ENCODE peak calls at places on chromosomes 2 and 18, in seven cellular contexts. F, G, T, V, R, A and K are unnamed samples.

GRCh38 chr2:206937519-206937918 is 1.8 kb upstream of the CPO start:
- DNase-seq in R (no peak), G (no peak), F (no peak), A (no peak), T (no peak), V (no peak), K (no peak)

GRCh38 chr18:80147037-80147417 is 38.0 kb downstream of the ADNP2 start:
- DNase-seq in F (no peak), G (no peak), T (peak; percentile 51), R (no peak), V (no peak), A (peak; percentile 24), K (no peak)

GRCh38 chr2:174235680-174236079 is 12.7 kb downstream of the OLA1 start:
- DNase-seq in A (peak; percentile 22), G (no peak), F (no peak), T (peak; percentile 6), V (no peak), R (peak; percentile 29), K (no peak)

GRCh38 chr2:28495551-28496284 is at the start of gene PLB1:
- DNase-seq in R (no peak), V (no peak), G (no peak), A (no peak), T (no peak), F (no peak), K (no peak)

GRCh38 chr18:47898055-47898454 is 32.4 kb downstream of the SMAD2 start:
- DNase-seq in G (no peak), T (peak; percentile 6), R (no peak), F (no peak), V (no peak), A (no peak), K (no peak)

GRCh38 chr2:240816584-240817495 is 3.2 kb downstream of the KIF1A start:
- DNase-seq in T (no peak), A (no peak), G (no peak), V (no peak), F (no peak), R (no peak), K (no peak)

GRCh38 chr2:220341014-220341413 is 713.6 kb downstream of the SLC4A3 start:
- DNase-seq in T (no peak), R (no peak), F (no peak), G (no peak), V (no peak), A (no peak), K (no peak)

GRCh38 chr18:66599190-66599589 is 4.7 kb downstream of the CDH19 start:
- DNase-seq in T (no peak), R (no peak), A (no peak), V (no peak), G (no peak), F (no peak), K (peak; percentile 61)

GRCh38 chr18:57809190-57809589 is 6.1 kb upstream of the ATP8B1 start:
- DNase-seq in F (no peak), V (no peak), R (no peak), A (no peak), T (no peak), G (no peak), K (no peak)

GRCh38 chr18:57813245-57813644 is 10.1 kb upstream of the ATP8B1 start:
- DNase-seq in G (peak; percentile 84), A (peak; percentile 77), V (no peak), T (peak; percentile 93), F (peak; percentile 31), R (no peak), K (peak; percentile 86)

GRCh38 chr18:57811477-57812125 is 8.5 kb upstream of the ATP8B1 start:
- DNase-seq in G (no peak), R (no peak), V (no peak), T (no peak), F (no peak), A (no peak), K (no peak)

GRCh38 chr18:57814555-57814954 is 11.4 kb upstream of the ATP8B1 start:
- DNase-seq in R (no peak), T (no peak), G (no peak), A (no peak), F (no peak), V (no peak), K (no peak)

GRCh38 chr18:57812126-57812477 is 9.0 kb upstream of the ATP8B1 start:
- DNase-seq in A (no peak), V (no peak), T (no peak), F (no peak), R (no peak), G (no peak), K (no peak)
- H3K27ac ChIP-seq in A (no peak overlapping the region), V (no peak overlapping the region), T (no peak overlapping the region), F (no peak overlapping the region), R (no peak overlapping the region), G (no peak overlapping the region), K (no peak overlapping the region)

GRCh38 chr18:58286793-58287625 is 243.0 kb downstream of the NEDD4L start:
- DNase-seq in V (no peak), F (no peak), R (no peak), A (no peak), T (no peak), G (no peak), K (no peak)
- H3K79me2 ChIP-seq in V (no peaks in the 10 kb centered on the region), F (no peaks in the 10 kb centered on the region), R (no peaks in the 10 kb centered on the region), A (no peaks in the 10 kb centered on the region), T (no peaks in the 10 kb centered on the region), G (peaks cover 90% of the 10 kb centered on the region), K (peaks cover 98% of the 10 kb centered on the region)

DNA sequence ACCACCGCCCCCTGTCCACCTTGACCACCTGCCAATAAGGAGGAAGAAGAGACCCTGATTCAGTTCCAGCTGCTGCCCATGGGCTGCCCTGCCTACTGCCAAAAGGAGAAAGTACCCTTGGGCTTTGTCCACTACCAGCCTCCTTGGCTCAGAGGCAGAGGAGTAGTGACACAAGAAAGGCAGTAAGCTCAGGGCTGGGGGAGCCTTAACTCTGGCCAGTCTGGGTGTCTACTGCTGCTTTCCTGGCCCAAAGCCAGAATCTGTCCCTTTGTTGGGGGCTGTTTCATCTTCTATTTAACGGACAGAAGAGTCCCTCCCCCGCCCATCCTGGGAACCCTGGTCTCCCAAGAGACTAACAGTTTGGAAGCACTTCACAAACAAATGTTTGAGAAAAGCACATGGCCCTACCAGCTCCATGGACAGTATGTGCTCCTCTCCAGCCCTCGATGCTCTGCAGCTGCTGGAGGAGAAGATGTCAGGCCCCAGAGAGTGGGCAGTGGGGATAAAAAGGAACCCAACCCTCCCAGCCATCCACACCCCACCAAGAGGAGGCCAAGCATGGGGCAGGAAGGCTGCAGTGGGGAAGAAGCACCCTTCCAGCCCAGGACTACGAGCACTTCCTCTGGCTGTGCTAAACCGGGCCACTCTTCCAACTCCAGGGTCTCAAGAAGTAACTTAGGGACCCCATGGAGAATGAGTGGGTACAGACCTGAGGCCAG is 1.3 kb downstream of the ATG9A start:
- DNase-seq in V (no peak), T (peak; percentile 31), R (no peak), G (no peak), F (no peak), A (no peak), K (peak; percentile 12)
- H3K36me3 ChIP-seq in V (peaks cover 5% of the 10 kb centered on the region), T (peaks cover 31% of the 10 kb centered on the region), R (no peaks in the 10 kb centered on the region), G (peaks cover 37% of the 10 kb centered on the region), F (peaks cover 20% of the 10 kb centered on the region), A (peaks cover 18% of the 10 kb centered on the region), K (peaks cover 21% of the 10 kb centered on the region)

DNA sequence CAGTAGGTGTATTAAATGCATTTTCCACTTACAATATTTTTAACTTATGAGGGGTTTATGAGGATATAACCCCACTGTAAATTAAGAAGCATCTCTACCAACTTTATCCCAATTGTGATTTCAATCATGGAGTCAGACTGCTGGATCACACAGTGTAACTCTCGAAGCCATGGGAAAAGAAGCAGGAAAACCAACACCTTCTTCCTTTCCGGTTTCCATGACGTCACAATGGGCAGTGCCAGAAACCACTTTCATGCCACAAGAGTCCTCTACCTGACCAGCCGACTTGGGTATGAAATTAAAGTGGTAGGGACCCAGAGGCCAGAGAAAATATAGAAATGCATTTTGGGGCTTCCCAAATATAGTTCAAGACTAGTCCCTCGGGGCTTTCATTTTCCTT is 4.2 kb downstream of the RNF152 start:
- DNase-seq in T (no peak), V (no peak), F (no peak), R (no peak), A (no peak), G (no peak), K (no peak)
- H3K27ac ChIP-seq in T (no peak overlapping the region), V (no peak overlapping the region), F (no peak overlapping the region), R (no peak overlapping the region), A (no peak overlapping the region), G (no peak overlapping the region), K (no peak overlapping the region)